ENCODE peak calls at places on chromosomes 7 and 10, in nine cellular contexts. One of them, this sample, is unnamed.

GRCh38 chr10:62640386-62640785 is 164.1 kb upstream of the ADO start:
- DNase-seq in HFFc6: no peak
- DNase-seq in WERI-Rb-1: no peak
- DNase-seq in neural progenitor cell: no peak
- DNase-seq in type B pancreatic cell: no peak
- DNase-seq in heart left ventricle: peak
- DNase-seq in MM.1S: no peak
- DNase-seq in epithelial cell of esophagus: peak
- DNase-seq in dorsolateral prefrontal cortex: no peak
- DNase-seq in this sample: no peak

GRCh38 chr10:43816351-43817321 is 168.0 kb upstream of the ZNF32 start:
- DNase-seq in HFFc6: peak
- DNase-seq in WERI-Rb-1: no peak
- DNase-seq in neural progenitor cell: no peak
- DNase-seq in type B pancreatic cell: no peak
- DNase-seq in heart left ventricle: peak
- DNase-seq in MM.1S: peak
- DNase-seq in epithelial cell of esophagus: no peak
- DNase-seq in dorsolateral prefrontal cortex: no peak
- DNase-seq in this sample: no peak

GRCh38 chr7:115869225-115869624 is 161.3 kb downstream of the TFEC start:
- DNase-seq in HFFc6: no peak
- DNase-seq in WERI-Rb-1: no peak
- DNase-seq in neural progenitor cell: no peak
- DNase-seq in type B pancreatic cell: no peak
- DNase-seq in heart left ventricle: no peak
- DNase-seq in MM.1S: no peak
- DNase-seq in epithelial cell of esophagus: no peak
- DNase-seq in dorsolateral prefrontal cortex: no peak
- DNase-seq in this sample: no peak

GRCh38 chr10:98446121-98446655 is 547 bp downstream of the HPS1 start:
- DNase-seq in HFFc6: peak
- DNase-seq in WERI-Rb-1: no peak
- DNase-seq in neural progenitor cell: peak
- DNase-seq in type B pancreatic cell: no peak
- DNase-seq in heart left ventricle: no peak
- DNase-seq in MM.1S: peak
- DNase-seq in epithelial cell of esophagus: peak
- DNase-seq in dorsolateral prefrontal cortex: peak
- DNase-seq in this sample: no peak

GRCh38 chr10:92747600-92747999 is 57.8 kb downstream of the HHEX start:
- DNase-seq in HFFc6: no peak
- DNase-seq in WERI-Rb-1: no peak
- DNase-seq in neural progenitor cell: no peak
- DNase-seq in type B pancreatic cell: no peak
- DNase-seq in heart left ventricle: no peak
- DNase-seq in MM.1S: no peak
- DNase-seq in epithelial cell of esophagus: no peak
- DNase-seq in dorsolateral prefrontal cortex: no peak
- DNase-seq in this sample: no peak

GRCh38 chr7:68529221-68529620 is 1069.1 kb upstream of the AUTS2 start:
- DNase-seq in HFFc6: no peak
- DNase-seq in WERI-Rb-1: no peak
- DNase-seq in neural progenitor cell: no peak
- DNase-seq in type B pancreatic cell: no peak
- DNase-seq in heart left ventricle: no peak
- DNase-seq in MM.1S: peak
- DNase-seq in epithelial cell of esophagus: no peak
- DNase-seq in dorsolateral prefrontal cortex: no peak
- DNase-seq in this sample: no peak

GRCh38 chr7:80833289-80834104 is 85.4 kb downstream of the SEMA3C start:
- DNase-seq in HFFc6: peak
- DNase-seq in WERI-Rb-1: no peak
- DNase-seq in neural progenitor cell: no peak
- DNase-seq in type B pancreatic cell: no peak
- DNase-seq in heart left ventricle: no peak
- DNase-seq in MM.1S: no peak
- DNase-seq in epithelial cell of esophagus: peak
- DNase-seq in dorsolateral prefrontal cortex: no peak
- DNase-seq in this sample: no peak

GRCh38 chr7:80478683-80479082 is 33.2 kb downstream of the GNAT3 start:
- DNase-seq in HFFc6: peak
- DNase-seq in WERI-Rb-1: no peak
- DNase-seq in neural progenitor cell: no peak
- DNase-seq in type B pancreatic cell: no peak
- DNase-seq in heart left ventricle: no peak
- DNase-seq in MM.1S: no peak
- DNase-seq in epithelial cell of esophagus: peak
- DNase-seq in dorsolateral prefrontal cortex: no peak
- DNase-seq in this sample: no peak

DNA sequence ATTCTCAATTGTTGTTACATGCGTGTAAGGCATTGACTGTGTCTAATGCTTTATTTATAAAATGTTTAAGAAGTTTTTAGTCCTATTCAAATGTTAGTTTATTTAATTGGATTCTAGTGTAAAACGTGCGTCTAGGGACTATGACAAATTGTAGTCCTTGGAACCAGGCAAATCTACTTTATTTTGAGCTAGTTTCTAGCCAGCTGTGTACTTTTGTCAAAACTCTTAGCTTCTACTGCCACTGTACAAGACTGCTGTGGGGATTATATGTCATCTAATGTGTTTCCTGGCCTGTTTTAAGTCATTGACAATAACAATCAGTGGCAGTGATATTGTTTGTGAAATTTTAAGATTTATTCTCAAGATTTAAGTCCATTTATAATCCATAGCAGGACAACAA is 220.5 kb upstream of the SEMA3D start:
- DNase-seq in HFFc6: no peak
- DNase-seq in WERI-Rb-1: no peak
- DNase-seq in neural progenitor cell: no peak
- DNase-seq in type B pancreatic cell: no peak
- DNase-seq in heart left ventricle: no peak
- DNase-seq in MM.1S: no peak
- DNase-seq in epithelial cell of esophagus: no peak
- DNase-seq in dorsolateral prefrontal cortex: no peak
- DNase-seq in this sample: no peak
- TF ChIP-seq CTCF in HFFc6: no peak
- TF ChIP-seq CTCF in WERI-Rb-1: no peak
- TF ChIP-seq CTCF in neural progenitor cell: no peak
- TF ChIP-seq CTCF in type B pancreatic cell: no peak
- TF ChIP-seq CTCF in heart left ventricle: no peak
- TF ChIP-seq CTCF in MM.1S: no peak
- TF ChIP-seq CTCF in epithelial cell of esophagus: no peak
- TF ChIP-seq CTCF in dorsolateral prefrontal cortex: no peak
- TF ChIP-seq CTCF in this sample: no peak

GRCh38 chr7:134201569-134202261 is 74.6 kb downstream of the LRGUK start:
- DNase-seq in HFFc6: no peak
- DNase-seq in WERI-Rb-1: no peak
- DNase-seq in neural progenitor cell: no peak
- DNase-seq in type B pancreatic cell: no peak
- DNase-seq in heart left ventricle: no peak
- DNase-seq in MM.1S: no peak
- DNase-seq in epithelial cell of esophagus: no peak
- DNase-seq in dorsolateral prefrontal cortex: no peak
- DNase-seq in this sample: no peak

GRCh38 chr7:134196439-134196838 is 69.3 kb downstream of the LRGUK start:
- DNase-seq in HFFc6: no peak
- DNase-seq in WERI-Rb-1: no peak
- DNase-seq in neural progenitor cell: no peak
- DNase-seq in type B pancreatic cell: no peak
- DNase-seq in heart left ventricle: no peak
- DNase-seq in MM.1S: no peak
- DNase-seq in epithelial cell of esophagus: no peak
- DNase-seq in dorsolateral prefrontal cortex: no peak
- DNase-seq in this sample: no peak

GRCh38 chr7:134200970-134201369 is 73.8 kb downstream of the LRGUK start:
- DNase-seq in HFFc6: no peak
- DNase-seq in WERI-Rb-1: peak
- DNase-seq in neural progenitor cell: no peak
- DNase-seq in type B pancreatic cell: no peak
- DNase-seq in heart left ventricle: no peak
- DNase-seq in MM.1S: no peak
- DNase-seq in epithelial cell of esophagus: no peak
- DNase-seq in dorsolateral prefrontal cortex: no peak
- DNase-seq in this sample: no peak

GRCh38 chr7:134195252-134195651 is 68.1 kb downstream of the LRGUK start:
- DNase-seq in HFFc6: no peak
- DNase-seq in WERI-Rb-1: no peak
- DNase-seq in neural progenitor cell: no peak
- DNase-seq in type B pancreatic cell: no peak
- DNase-seq in heart left ventricle: no peak
- DNase-seq in MM.1S: no peak
- DNase-seq in epithelial cell of esophagus: no peak
- DNase-seq in dorsolateral prefrontal cortex: no peak
- DNase-seq in this sample: no peak

DNA sequence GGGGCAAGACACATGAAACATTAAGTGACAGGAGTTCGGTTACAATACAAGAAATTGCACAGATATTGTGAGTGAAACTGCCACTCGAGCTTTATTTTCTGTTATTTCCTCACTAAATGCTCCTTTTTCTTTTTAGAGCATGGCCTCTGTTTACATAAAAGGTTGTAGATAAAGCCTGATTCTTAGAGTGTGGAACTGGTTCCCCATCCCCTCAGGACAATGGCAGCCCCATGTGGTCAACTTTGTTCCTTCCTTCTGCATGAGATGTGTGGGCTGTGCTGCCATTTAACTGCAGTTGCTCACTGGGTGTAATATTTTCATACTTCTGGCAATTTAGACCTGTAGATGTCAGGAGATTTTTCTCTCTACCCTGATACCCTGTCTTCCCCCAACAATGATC is 70.2 kb downstream of the LRGUK start:
- DNase-seq in HFFc6: no peak
- DNase-seq in WERI-Rb-1: no peak
- DNase-seq in neural progenitor cell: peak
- DNase-seq in type B pancreatic cell: no peak
- DNase-seq in heart left ventricle: no peak
- DNase-seq in MM.1S: no peak
- DNase-seq in epithelial cell of esophagus: no peak
- DNase-seq in dorsolateral prefrontal cortex: no peak
- DNase-seq in this sample: no peak
- TF ChIP-seq CTCF in HFFc6: no peak
- TF ChIP-seq CTCF in WERI-Rb-1: no peak
- TF ChIP-seq CTCF in neural progenitor cell: peak
- TF ChIP-seq CTCF in type B pancreatic cell: no peak
- TF ChIP-seq CTCF in heart left ventricle: no peak
- TF ChIP-seq CTCF in MM.1S: no peak
- TF ChIP-seq CTCF in epithelial cell of esophagus: no peak
- TF ChIP-seq CTCF in dorsolateral prefrontal cortex: no peak
- TF ChIP-seq CTCF in this sample: no peak

GRCh38 chr10:80144302-80145131 is 12.0 kb downstream of the PLAC9 start:
- DNase-seq in HFFc6: no peak
- DNase-seq in WERI-Rb-1: peak
- DNase-seq in neural progenitor cell: no peak
- DNase-seq in type B pancreatic cell: no peak
- DNase-seq in heart left ventricle: no peak
- DNase-seq in MM.1S: peak
- DNase-seq in epithelial cell of esophagus: peak
- DNase-seq in dorsolateral prefrontal cortex: no peak
- DNase-seq in this sample: no peak

GRCh38 chr10:80149123-80149522 is 16.6 kb downstream of the PLAC9 start:
- DNase-seq in HFFc6: no peak
- DNase-seq in WERI-Rb-1: no peak
- DNase-seq in neural progenitor cell: no peak
- DNase-seq in type B pancreatic cell: no peak
- DNase-seq in heart left ventricle: no peak
- DNase-seq in MM.1S: no peak
- DNase-seq in epithelial cell of esophagus: no peak
- DNase-seq in dorsolateral prefrontal cortex: no peak
- DNase-seq in this sample: no peak

GRCh38 chr10:80148166-80148805 is 15.8 kb downstream of the PLAC9 start:
- DNase-seq in HFFc6: no peak
- DNase-seq in WERI-Rb-1: no peak
- DNase-seq in neural progenitor cell: no peak
- DNase-seq in type B pancreatic cell: no peak
- DNase-seq in heart left ventricle: no peak
- DNase-seq in MM.1S: no peak
- DNase-seq in epithelial cell of esophagus: no peak
- DNase-seq in dorsolateral prefrontal cortex: no peak
- DNase-seq in this sample: no peak

GRCh38 chr10:80150172-80150571 is 17.6 kb downstream of the PLAC9 start:
- DNase-seq in HFFc6: no peak
- DNase-seq in WERI-Rb-1: no peak
- DNase-seq in neural progenitor cell: no peak
- DNase-seq in type B pancreatic cell: no peak
- DNase-seq in heart left ventricle: no peak
- DNase-seq in MM.1S: no peak
- DNase-seq in epithelial cell of esophagus: no peak
- DNase-seq in dorsolateral prefrontal cortex: no peak
- DNase-seq in this sample: no peak

DNA sequence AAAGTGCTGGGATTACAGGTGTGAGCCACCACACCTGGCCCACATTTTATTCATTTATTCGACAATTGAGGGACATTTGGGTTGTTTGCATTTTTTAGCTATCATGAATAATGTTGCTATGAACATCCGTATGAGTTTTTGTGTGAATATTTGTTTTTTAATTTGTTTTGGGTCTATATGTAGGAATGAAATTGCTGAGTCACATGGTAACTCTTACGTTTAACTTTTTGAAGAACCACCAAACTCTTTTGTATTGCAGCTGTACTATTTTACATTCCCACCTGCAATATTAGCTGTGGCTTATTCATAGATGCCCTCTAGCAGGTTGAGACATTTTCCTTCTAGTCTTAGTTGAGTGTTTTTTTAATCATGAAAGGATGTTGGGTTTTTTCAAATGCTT is 14.4 kb downstream of the PLAC9 start:
- DNase-seq in HFFc6: no peak
- DNase-seq in WERI-Rb-1: no peak
- DNase-seq in neural progenitor cell: no peak
- DNase-seq in type B pancreatic cell: no peak
- DNase-seq in heart left ventricle: no peak
- DNase-seq in MM.1S: no peak
- DNase-seq in epithelial cell of esophagus: no peak
- DNase-seq in dorsolateral prefrontal cortex: no peak
- DNase-seq in this sample: no peak
- TF ChIP-seq CTCF in HFFc6: no peak
- TF ChIP-seq CTCF in WERI-Rb-1: no peak
- TF ChIP-seq CTCF in neural progenitor cell: no peak
- TF ChIP-seq CTCF in type B pancreatic cell: no peak
- TF ChIP-seq CTCF in heart left ventricle: no peak
- TF ChIP-seq CTCF in MM.1S: no peak
- TF ChIP-seq CTCF in epithelial cell of esophagus: no peak
- TF ChIP-seq CTCF in dorsolateral prefrontal cortex: no peak
- TF ChIP-seq CTCF in this sample: no peak

DNA sequence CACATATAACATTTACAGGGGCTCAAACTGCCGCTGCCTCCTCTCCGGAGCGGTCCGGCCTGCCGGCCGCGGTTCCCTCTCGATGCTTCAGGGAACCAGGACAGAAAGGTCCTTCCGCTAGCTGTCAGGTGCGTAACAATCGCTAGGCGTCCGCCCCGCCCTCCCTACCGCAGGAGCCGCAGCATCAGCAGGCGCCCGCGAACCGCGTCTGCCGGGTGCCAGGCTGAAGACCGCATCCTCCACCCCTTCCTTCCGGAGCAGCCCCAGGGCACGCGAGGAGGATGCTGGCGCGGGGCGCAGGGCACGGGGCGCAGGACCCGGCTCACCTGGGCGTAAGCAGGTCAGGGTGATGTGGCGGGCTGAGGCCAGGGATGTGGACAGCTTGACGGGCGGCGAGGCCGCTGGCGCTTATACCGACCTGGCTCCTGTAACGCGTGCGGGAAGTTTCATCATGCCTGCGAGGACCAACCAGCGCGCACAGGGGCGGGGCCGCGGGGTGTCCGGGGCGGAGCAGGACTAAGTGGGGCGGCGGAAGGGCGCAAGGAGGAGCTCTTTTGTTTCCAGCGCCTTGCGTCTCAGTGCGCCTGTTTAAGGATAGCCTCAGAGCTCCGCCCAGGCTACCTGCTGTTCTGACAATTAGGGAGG is at the start of gene ASNS:
- DNase-seq in HFFc6: peak
- DNase-seq in WERI-Rb-1: peak
- DNase-seq in neural progenitor cell: peak
- DNase-seq in type B pancreatic cell: peak
- DNase-seq in heart left ventricle: peak
- DNase-seq in MM.1S: peak
- DNase-seq in epithelial cell of esophagus: peak
- DNase-seq in dorsolateral prefrontal cortex: peak
- DNase-seq in this sample: peak
- TF ChIP-seq CTCF in HFFc6: peak
- TF ChIP-seq CTCF in WERI-Rb-1: no peak
- TF ChIP-seq CTCF in neural progenitor cell: no peak
- TF ChIP-seq CTCF in type B pancreatic cell: no peak
- TF ChIP-seq CTCF in heart left ventricle: no peak
- TF ChIP-seq CTCF in MM.1S: peak
- TF ChIP-seq CTCF in epithelial cell of esophagus: no peak
- TF ChIP-seq CTCF in dorsolateral prefrontal cortex: no peak
- TF ChIP-seq CTCF in this sample: no peak

This sample was measured in D721Med.